ENCODE peak calls at places on chromosome 6, in five cellular contexts. L is right lobe of liver, M is AG04450, H is occipital lobe, N is foreskin keratinocyte. S is an unnamed sample.

GRCh38 chr6:30213999-30214982 is 1.1 kb upstream of the TRIM26 start:
- DNase-seq in L (peak; percentile 91), M (peak; percentile 18), N (peak; percentile 48), H (peak; percentile 55), S (peak; percentile 75)

GRCh38 chr6:22892452-22892851 is 323.1 kb downstream of the HDGFL1 start:
- DNase-seq in H (no peak), M (peak; percentile 89), L (no peak), N (peak; percentile 99), S (no peak)

GRCh38 chr6:17962436-17963031 is 24.9 kb downstream of the KIF13A start:
- DNase-seq in M (peak; percentile 91), L (no peak), N (peak; percentile 93), H (no peak), S (no peak)

GRCh38 chr6:115882174-115882573 is 178.5 kb downstream of the FRK start:
- DNase-seq in N (peak; percentile 97), H (no peak), L (no peak), M (no peak), S (no peak)

GRCh38 chr6:109944448-109944847 is 33.7 kb upstream of the GPR6 start:
- DNase-seq in N (peak; percentile 90), M (no peak), L (no peak), H (no peak), S (no peak)

GRCh38 chr6:19605624-19606023 is 231.5 kb upstream of the ID4 start:
- DNase-seq in H (no peak), N (no peak), M (no peak), L (no peak), S (no peak)

GRCh38 chr6:117531346-117531745 is 48.9 kb downstream of the DCBLD1 start:
- DNase-seq in M (no peak), N (no peak), H (no peak), L (no peak), S (no peak)

GRCh38 chr6:140225587-140226438 is 851.4 kb upstream of the CITED2 start:
- DNase-seq in H (no peak), N (peak; percentile 20), L (no peak), M (no peak), S (no peak)

GRCh38 chr6:14910692-14911547 is 334.9 kb upstream of the JARID2 start:
- DNase-seq in H (no peak), L (peak; percentile 51), M (no peak), N (no peak), S (no peak)

GRCh38 chr6:33297406-33297955 is 1.3 kb downstream of the RGL2 start:
- DNase-seq in M (no peak), H (no peak), N (peak; percentile 76), L (peak; percentile 73), S (peak; percentile 26)

GRCh38 chr6:49915035-49915434 is 48.7 kb upstream of the CRISP1 start:
- DNase-seq in L (no peak), M (no peak), H (no peak), N (peak; percentile 37), S (no peak)

GRCh38 chr6:135331002-135331401 is 149.9 kb downstream of the MYB start:
- DNase-seq in M (no peak), L (no peak), H (no peak), N (no peak), S (no peak)

GRCh38 chr6:38350882-38351281 is 288.8 kb downstream of the BTBD9 start:
- DNase-seq in N (no peak), H (no peak), M (peak; percentile 47), L (no peak), S (no peak)

GRCh38 chr6:157946865-157947532 is 34.7 kb upstream of the SYNJ2 start:
- DNase-seq in H (no peak), M (no peak), N (no peak), L (no peak), S (no peak)

GRCh38 chr6:160130729-160131484 is 9.3 kb downstream of the SLC22A1 start:
- DNase-seq in M (no peak), L (no peak), N (no peak), H (no peak), S (no peak)

GRCh38 chr6:167710521-167710920 is 116.2 kb upstream of the AFDN start:
- DNase-seq in N (no peak), H (no peak), L (no peak), M (no peak), S (no peak)

GRCh38 chr6:33481192-33481591 is 26.8 kb downstream of the ZBTB9 start:
- DNase-seq in L (no peak), N (no peak), M (no peak), H (no peak), S (no peak)

GRCh38 chr6:109316909-109317308 is 65.4 kb downstream of the CD164 start:
- DNase-seq in M (no peak), L (no peak), H (no peak), N (no peak), S (no peak)

GRCh38 chr6:16966821-16967817 is 134.7 kb upstream of the STMND1 start:
- DNase-seq in H (no peak), N (no peak), M (no peak), L (peak; percentile 29), S (no peak)

S was measured in nucleus accumbens.